ENCODE peak calls at places on chromosomes 5 and 9, in six cellular contexts. E, B, S, Q, U and R are unnamed samples.

GRCh38 chr9:4959028-4959427 is 26.0 kb upstream of the JAK2 start:
- DNase-seq in E (no peak), B (no peak), S (no peak), Q (no peak), U (no peak), R (no peak)

GRCh38 chr5:94911285-94911684 is 292.8 kb downstream of the SLF1 start:
- DNase-seq in E (no peak), B (no peak), S (no peak), Q (no peak), U (no peak), R (no peak)

GRCh38 chr9:96617439-96618185 is 2.0 kb downstream of the CDC14B start:
- DNase-seq in E (no peak), B (no peak), S (no peak), Q (no peak), U (no peak), R (no peak)

GRCh38 chr9:96318921-96319560 is 17.1 kb upstream of the HSD17B3 start:
- DNase-seq in E (no peak), B (no peak), S (no peak), Q (no peak), U (no peak), R (no peak)

GRCh38 chr5:132238901-132239500 is 11.3 kb upstream of the P4HA2 start:
- DNase-seq in E (no peak), B (no peak), S (peak), Q (no peak), U (no peak), R (no peak)

GRCh38 chr5:61362796-61363364 is 30.8 kb downstream of the ZSWIM6 start:
- DNase-seq in E (no peak), B (no peak), S (no peak), Q (no peak), U (no peak), R (no peak)

GRCh38 chr5:59725393-59725768 is 168.1 kb downstream of the PDE4D start:
- DNase-seq in E (no peak), B (no peak), S (no peak), Q (no peak), U (no peak), R (no peak)

GRCh38 chr5:51214736-51215135 is 168.5 kb upstream of the ISL1 start:
- DNase-seq in E (no peak), B (no peak), S (no peak), Q (no peak), U (no peak), R (no peak)

GRCh38 chr5:124512236-124512635 is 234.2 kb downstream of the ZNF608 start:
- DNase-seq in E (no peak), B (no peak), S (no peak), Q (no peak), U (no peak), R (no peak)

GRCh38 chr5:87246046-87246445 is 21.6 kb upstream of the RASA1 start:
- DNase-seq in E (no peak), B (no peak), S (no peak), Q (no peak), U (no peak), R (no peak)

GRCh38 chr5:177304392-177305119 is 957 bp downstream of the PRELID1 start:
- DNase-seq in E (no peak), B (no peak), S (peak), Q (no peak), U (no peak), R (no peak)

GRCh38 chr9:116998305-116998704 is 311.2 kb downstream of the TRIM32 start:
- DNase-seq in E (peak), B (no peak), S (no peak), Q (no peak), U (no peak), R (no peak)

GRCh38 chr5:172361566-172362238 is 78.1 kb upstream of the UBTD2 start:
- DNase-seq in E (peak), B (no peak), S (peak), Q (no peak), U (no peak), R (no peak)